ENCODE peak calls at places on chromosomes 13 and 19, in eight cellular contexts. C, L, F, U, V, I, P and X are unnamed samples.

GRCh38 chr19:7989071-7989575 is 16.3 kb downstream of the ELAVL1 start:
- DNase-seq in C (no peak), L (no peak), F (peak), U (no peak), V (no peak), I (no peak), P (peak), X (no peak)

GRCh38 chr19:6963937-6964336 is 57.3 kb downstream of the MBD3L2B start:
- DNase-seq in C (no peak), L (no peak), F (no peak), U (no peak), V (no peak), I (peak), P (no peak), X (no peak)

GRCh38 chr19:47280183-47280797 is 5.6 kb downstream of the INAFM1 start:
- DNase-seq in C (no peak), L (no peak), F (peak), U (no peak), V (peak), I (peak), P (no peak), X (no peak)

GRCh38 chr13:98048263-98048662 is 94.6 kb upstream of the FARP1 start:
- DNase-seq in C (no peak), L (no peak), F (no peak), U (no peak), V (no peak), I (no peak), P (no peak), X (no peak)

GRCh38 chr13:43058318-43058674 is 34.9 kb downstream of the DNAJC15 start:
- DNase-seq in C (no peak), L (no peak), F (peak), U (peak), V (no peak), I (peak), P (peak), X (no peak)

GRCh38 chr13:41456768-41457588 is at the start of gene RGCC:
- DNase-seq in C (peak), L (peak), F (peak), U (peak), V (peak), I (peak), P (peak), X (peak)

GRCh38 chr13:24263652-24264051 is 45.7 kb upstream of the C1QTNF9 start:
- DNase-seq in C (no peak), L (no peak), F (no peak), U (no peak), V (no peak), I (no peak), P (no peak), X (no peak)

GRCh38 chr13:48304132-48304876 is 753 bp downstream of the RB1 start:
- DNase-seq in C (no peak), L (no peak), F (peak), U (peak), V (peak), I (peak), P (peak), X (no peak)

GRCh38 chr19:7670150-7670784 is 1.4 kb downstream of the RETN start:
- DNase-seq in C (no peak), L (no peak), F (no peak), U (no peak), V (no peak), I (peak), P (no peak), X (no peak)

GRCh38 chr19:11587302-11587972 is 9.8 kb upstream of the ZNF627 start:
- DNase-seq in C (peak), L (peak), F (peak), U (peak), V (peak), I (peak), P (peak), X (no peak)

GRCh38 chr13:76764429-76764828 is 121.8 kb downstream of the KCTD12 start:
- DNase-seq in C (no peak), L (no peak), F (peak), U (no peak), V (no peak), I (no peak), P (no peak), X (no peak)

GRCh38 chr19:31058676-31059075 is 290.6 kb downstream of the TSHZ3 start:
- DNase-seq in C (no peak), L (no peak), F (no peak), U (no peak), V (no peak), I (no peak), P (no peak), X (no peak)

GRCh38 chr19:2079076-2079864 is 16.9 kb downstream of the MOB3A start:
- DNase-seq in C (no peak), L (no peak), F (no peak), U (no peak), V (no peak), I (no peak), P (no peak), X (no peak)

GRCh38 chr19:5090780-5091575 is 122.1 kb downstream of the KDM4B start:
- DNase-seq in C (no peak), L (no peak), F (peak), U (peak), V (no peak), I (no peak), P (no peak), X (no peak)

GRCh38 chr19:1267441-1268391 is 1.4 kb upstream of the CIRBP start:
- DNase-seq in C (no peak), L (peak), F (no peak), U (peak), V (peak), I (no peak), P (no peak), X (no peak)

GRCh38 chr13:41639955-41640780 is 182.8 kb downstream of the RGCC start:
- DNase-seq in C (no peak), L (no peak), F (no peak), U (no peak), V (no peak), I (no peak), P (no peak), X (no peak)

GRCh38 chr13:66803759-66804456 is 426.2 kb downstream of the PCDH9 start:
- DNase-seq in C (no peak), L (no peak), F (no peak), U (peak), V (no peak), I (no peak), P (no peak), X (no peak)

GRCh38 chr19:57241181-57241580 is 749 bp downstream of the ZNF805 start:
- DNase-seq in C (no peak), L (no peak), F (peak), U (no peak), V (no peak), I (peak), P (no peak), X (no peak)

GRCh38 chr19:40411125-40411842 is 1.9 kb downstream of the PRX start:
- DNase-seq in C (no peak), L (no peak), F (no peak), U (no peak), V (no peak), I (no peak), P (no peak), X (no peak)

GRCh38 chr13:51207881-51208280 is 14.3 kb upstream of the FAM124A start:
- DNase-seq in C (no peak), L (no peak), F (no peak), U (no peak), V (no peak), I (no peak), P (no peak), X (no peak)

GRCh38 chr19:7294571-7295212 is 478 bp upstream of the INSR start:
- DNase-seq in C (peak), L (no peak), F (peak), U (peak), V (peak), I (peak), P (no peak), X (no peak)

GRCh38 chr13:44129418-44129817 is 244.2 kb upstream of the SERP2 start:
- DNase-seq in C (no peak), L (no peak), F (no peak), U (no peak), V (no peak), I (no peak), P (no peak), X (no peak)

GRCh38 chr19:3210347-3211017 is 14.0 kb upstream of the CELF5 start:
- DNase-seq in C (no peak), L (peak), F (peak), U (peak), V (peak), I (peak), P (peak), X (no peak)

GRCh38 chr13:110942248-110942981 is 27.5 kb upstream of the ANKRD10 start:
- DNase-seq in C (no peak), L (no peak), F (peak), U (no peak), V (no peak), I (peak), P (no peak), X (no peak)

GRCh38 chr13:92717857-92718256 is 508.8 kb upstream of the GPC6 start:
- DNase-seq in C (no peak), L (no peak), F (no peak), U (no peak), V (no peak), I (no peak), P (no peak), X (no peak)

GRCh38 chr19:49988433-49988832 is 27.5 kb upstream of the SIGLEC11 start:
- DNase-seq in C (no peak), L (no peak), F (peak), U (no peak), V (no peak), I (peak), P (no peak), X (no peak)

GRCh38 chr19:858868-859843 is at the start of gene CFD:
- DNase-seq in C (no peak), L (no peak), F (no peak), U (no peak), V (no peak), I (no peak), P (no peak), X (no peak)

GRCh38 chr19:14318873-14319272 is 62.4 kb upstream of the ADGRE5 start:
- DNase-seq in C (no peak), L (no peak), F (no peak), U (no peak), V (no peak), I (peak), P (no peak), X (no peak)

GRCh38 chr13:30526612-30527217 is 61.0 kb upstream of the HMGB1 start:
- DNase-seq in C (no peak), L (no peak), F (no peak), U (no peak), V (no peak), I (no peak), P (no peak), X (no peak)

GRCh38 chr19:21568816-21569496 is 63.6 kb downstream of the ZNF429 start:
- DNase-seq in C (peak), L (peak), F (peak), U (no peak), V (peak), I (peak), P (no peak), X (peak)